ENCODE peak calls at places on chromosomes 13 and 19, in six cellular contexts. One of them, this sample, is unnamed.

GRCh38 chr13:92658293-92658692 is 568.3 kb upstream of the GPC6 start:
- ATAC-seq in CD4-positive, alpha-beta T cell: no peak
- ATAC-seq in pancreas: no peak
- ATAC-seq in GM12878: no peak
- ATAC-seq in body of pancreas: no peak
- ATAC-seq in psoas muscle: no peak
- ATAC-seq in this sample: no peak

GRCh38 chr13:109479991-109480696 is 306.2 kb downstream of the IRS2 start:
- ATAC-seq in GM12878: no peak
- ATAC-seq in psoas muscle: no peak
- ATAC-seq in body of pancreas: peak
- ATAC-seq in pancreas: peak
- ATAC-seq in CD4-positive, alpha-beta T cell: no peak
- ATAC-seq in this sample: no peak

GRCh38 chr13:113058129-113058987 is 47.2 kb upstream of the F7 start:
- ATAC-seq in CD4-positive, alpha-beta T cell: no peak
- ATAC-seq in psoas muscle: no peak
- ATAC-seq in GM12878: no peak
- ATAC-seq in body of pancreas: no peak
- ATAC-seq in pancreas: no peak
- ATAC-seq in this sample: no peak

GRCh38 chr19:33267706-33268105 is 34.6 kb downstream of the CEBPA start:
- ATAC-seq in psoas muscle: no peak
- ATAC-seq in CD4-positive, alpha-beta T cell: no peak
- ATAC-seq in body of pancreas: no peak
- ATAC-seq in GM12878: peak
- ATAC-seq in pancreas: no peak
- ATAC-seq in this sample: no peak

GRCh38 chr19:29092712-29093552 is 120.0 kb downstream of the UQCRFS1 start:
- ATAC-seq in psoas muscle: no peak
- ATAC-seq in GM12878: no peak
- ATAC-seq in CD4-positive, alpha-beta T cell: no peak
- ATAC-seq in body of pancreas: no peak
- ATAC-seq in pancreas: peak
- ATAC-seq in this sample: peak

GRCh38 chr19:13850910-13851753 is 25.8 kb upstream of the NANOS3 start:
- ATAC-seq in GM12878: no peak
- ATAC-seq in CD4-positive, alpha-beta T cell: no peak
- ATAC-seq in pancreas: peak
- ATAC-seq in psoas muscle: peak
- ATAC-seq in body of pancreas: peak
- ATAC-seq in this sample: peak

GRCh38 chr19:51572415-51572814 is 1.3 kb downstream of the ZNF175 start:
- ATAC-seq in psoas muscle: no peak
- ATAC-seq in body of pancreas: no peak
- ATAC-seq in CD4-positive, alpha-beta T cell: no peak
- ATAC-seq in GM12878: peak
- ATAC-seq in pancreas: no peak
- ATAC-seq in this sample: no peak

GRCh38 chr13:111401151-111401550 is 80.7 kb downstream of the TEX29 start:
- ATAC-seq in psoas muscle: no peak
- ATAC-seq in pancreas: no peak
- ATAC-seq in GM12878: no peak
- ATAC-seq in body of pancreas: no peak
- ATAC-seq in CD4-positive, alpha-beta T cell: no peak
- ATAC-seq in this sample: no peak

GRCh38 chr13:49029570-49029969 is 53.9 kb downstream of the FNDC3A start:
- ATAC-seq in pancreas: no peak
- ATAC-seq in CD4-positive, alpha-beta T cell: no peak
- ATAC-seq in body of pancreas: no peak
- ATAC-seq in GM12878: peak
- ATAC-seq in psoas muscle: no peak
- ATAC-seq in this sample: no peak

GRCh38 chr13:24307211-24308067 is 1.9 kb upstream of the C1QTNF9 start:
- ATAC-seq in pancreas: peak
- ATAC-seq in CD4-positive, alpha-beta T cell: peak
- ATAC-seq in psoas muscle: no peak
- ATAC-seq in body of pancreas: peak
- ATAC-seq in GM12878: no peak
- ATAC-seq in this sample: no peak

GRCh38 chr13:94824601-94825000 is 112.3 kb upstream of the SOX21 start:
- ATAC-seq in GM12878: no peak
- ATAC-seq in body of pancreas: no peak
- ATAC-seq in pancreas: no peak
- ATAC-seq in CD4-positive, alpha-beta T cell: no peak
- ATAC-seq in psoas muscle: no peak
- ATAC-seq in this sample: no peak

DNA sequence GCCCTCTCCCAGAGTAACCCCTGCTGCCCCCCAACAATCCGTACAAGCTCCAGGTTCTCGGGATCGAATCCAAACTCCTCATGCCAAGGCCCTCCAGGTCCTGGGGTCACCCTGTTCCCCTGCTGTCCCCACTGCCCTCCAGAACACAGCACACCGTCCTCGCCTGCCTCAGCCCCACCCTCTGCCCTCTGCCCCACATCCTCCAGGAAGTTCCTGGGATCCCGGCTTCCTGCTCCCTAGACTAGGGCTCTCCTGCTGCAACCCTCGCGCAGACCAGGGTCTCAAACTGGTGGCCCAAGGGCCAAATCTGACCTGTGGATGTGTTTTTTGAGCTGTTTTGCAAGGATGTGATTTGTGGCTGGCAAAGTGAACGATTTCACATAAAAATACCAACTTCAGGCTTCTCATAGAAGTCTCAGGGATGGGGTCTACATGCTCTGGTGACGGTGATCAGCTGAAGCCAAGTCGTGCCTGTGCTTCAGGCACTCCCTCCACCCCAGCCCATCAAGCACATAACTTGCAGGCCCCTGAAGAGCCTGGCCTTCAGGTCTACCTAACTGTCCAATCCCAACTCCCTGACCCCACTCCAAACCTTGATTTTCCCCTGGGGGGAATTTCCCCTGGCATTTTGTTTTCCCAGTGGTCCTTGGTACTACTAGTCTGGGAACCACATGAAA is 1.8 kb downstream of the RABAC1 start:
- ATAC-seq in body of pancreas: no peak
- ATAC-seq in psoas muscle: no peak
- ATAC-seq in pancreas: no peak
- ATAC-seq in CD4-positive, alpha-beta T cell: no peak
- ATAC-seq in GM12878: no peak
- ATAC-seq in this sample: no peak
- H3K27ac ChIP-seq in body of pancreas: peak
- H3K27ac ChIP-seq in psoas muscle: peak
- H3K27ac ChIP-seq in pancreas: peak
- H3K27ac ChIP-seq in CD4-positive, alpha-beta T cell: peak
- H3K27ac ChIP-seq in GM12878: no peak
- H3K27ac ChIP-seq in this sample: peak

DNA sequence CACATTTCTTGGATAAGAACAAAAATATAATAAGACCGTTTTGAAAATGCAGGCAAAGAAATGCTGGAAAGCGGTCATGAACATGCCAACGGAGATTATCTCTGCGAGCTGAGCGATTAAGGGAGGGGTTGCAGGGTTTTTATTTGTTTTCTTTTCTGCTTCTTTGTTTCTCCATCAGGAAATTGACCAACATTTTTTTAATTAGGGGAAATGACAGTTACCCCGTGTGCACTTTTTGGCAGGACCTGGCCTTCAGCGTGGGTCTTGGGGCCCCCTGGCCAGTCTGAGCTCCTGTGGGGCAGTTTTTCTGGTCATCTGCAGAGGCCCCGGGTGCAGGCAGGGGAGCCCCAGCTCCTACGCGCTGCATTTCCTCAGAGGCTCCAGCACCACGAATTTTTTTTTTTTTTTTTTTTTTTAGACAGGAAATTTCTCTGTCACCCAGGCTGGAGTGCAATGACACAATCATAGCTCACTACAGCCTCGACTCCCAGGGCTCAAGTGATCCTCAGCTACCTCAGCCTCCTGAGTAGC is 31.3 kb upstream of the HOMER3 start:
- ATAC-seq in psoas muscle: no peak
- ATAC-seq in CD4-positive, alpha-beta T cell: no peak
- ATAC-seq in pancreas: peak
- ATAC-seq in body of pancreas: no peak
- ATAC-seq in GM12878: no peak
- ATAC-seq in this sample: peak
- H3K27ac ChIP-seq in psoas muscle: peak
- H3K27ac ChIP-seq in CD4-positive, alpha-beta T cell: no peak
- H3K27ac ChIP-seq in pancreas: peak
- H3K27ac ChIP-seq in body of pancreas: peak
- H3K27ac ChIP-seq in GM12878: no peak
- H3K27ac ChIP-seq in this sample: peak

GRCh38 chr19:5784581-5785147 is at the start of gene PRR22:
- ATAC-seq in pancreas: no peak
- ATAC-seq in CD4-positive, alpha-beta T cell: peak
- ATAC-seq in body of pancreas: no peak
- ATAC-seq in GM12878: no peak
- ATAC-seq in psoas muscle: no peak
- ATAC-seq in this sample: no peak
- H3K27ac ChIP-seq in pancreas: no peak
- H3K27ac ChIP-seq in CD4-positive, alpha-beta T cell: no peak
- H3K27ac ChIP-seq in body of pancreas: no peak
- H3K27ac ChIP-seq in GM12878: no peak
- H3K27ac ChIP-seq in psoas muscle: no peak
- H3K27ac ChIP-seq in this sample: no peak

DNA sequence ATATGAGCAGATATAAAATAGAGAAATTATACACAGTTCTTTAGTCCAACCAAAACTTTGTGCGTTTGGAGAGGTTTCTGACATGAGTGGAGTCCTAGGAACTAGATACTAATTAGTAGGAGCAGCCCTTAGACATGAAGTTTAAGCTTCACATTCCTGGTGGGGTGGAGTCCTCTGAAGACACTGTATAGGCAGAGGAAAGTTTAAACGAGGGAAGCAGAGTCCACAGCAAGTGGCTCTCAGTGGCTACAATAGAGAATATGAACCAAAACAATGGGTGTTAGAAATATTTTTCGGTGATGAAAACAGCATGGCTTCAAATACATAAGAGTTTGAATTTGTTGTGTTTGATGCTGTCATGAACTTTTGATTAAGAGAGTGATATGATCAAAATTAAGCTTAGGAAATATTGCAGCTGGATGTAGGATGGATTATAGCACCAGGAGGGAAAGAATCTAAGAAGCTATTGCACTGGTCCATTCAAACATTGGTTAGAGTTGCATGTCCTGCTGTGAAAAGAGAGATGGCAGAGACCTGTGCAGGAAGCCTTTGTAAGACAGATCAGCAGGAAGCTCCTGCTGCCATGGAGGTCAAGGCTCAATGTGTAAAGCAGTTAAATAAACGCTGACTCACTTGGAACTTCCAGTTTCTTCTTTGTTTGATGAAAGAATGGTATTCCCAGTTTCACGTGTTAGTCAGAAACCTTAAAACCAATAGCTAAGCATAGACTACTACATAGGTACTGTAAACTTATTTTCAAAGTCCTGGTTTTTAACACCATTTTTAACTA is 175.2 kb downstream of the TDRD3 start:
- ATAC-seq in body of pancreas: no peak
- ATAC-seq in CD4-positive, alpha-beta T cell: no peak
- ATAC-seq in psoas muscle: no peak
- ATAC-seq in pancreas: no peak
- ATAC-seq in GM12878: no peak
- ATAC-seq in this sample: no peak
- H3K27ac ChIP-seq in body of pancreas: no peak
- H3K27ac ChIP-seq in CD4-positive, alpha-beta T cell: no peak
- H3K27ac ChIP-seq in psoas muscle: no peak
- H3K27ac ChIP-seq in pancreas: no peak
- H3K27ac ChIP-seq in GM12878: no peak
- H3K27ac ChIP-seq in this sample: no peak

GRCh38 chr13:97200081-97200942 is 21.8 kb upstream of the MBNL2 start:
- ATAC-seq in CD4-positive, alpha-beta T cell: no peak
- ATAC-seq in psoas muscle: no peak
- ATAC-seq in pancreas: no peak
- ATAC-seq in body of pancreas: no peak
- ATAC-seq in GM12878: no peak
- ATAC-seq in this sample: no peak

GRCh38 chr13:97202761-97203160 is 19.4 kb upstream of the MBNL2 start:
- ATAC-seq in body of pancreas: no peak
- ATAC-seq in CD4-positive, alpha-beta T cell: no peak
- ATAC-seq in pancreas: no peak
- ATAC-seq in GM12878: no peak
- ATAC-seq in psoas muscle: no peak
- ATAC-seq in this sample: no peak

GRCh38 chr13:97211357-97211756 is 10.8 kb upstream of the MBNL2 start:
- ATAC-seq in pancreas: no peak
- ATAC-seq in GM12878: no peak
- ATAC-seq in body of pancreas: no peak
- ATAC-seq in psoas muscle: no peak
- ATAC-seq in CD4-positive, alpha-beta T cell: no peak
- ATAC-seq in this sample: no peak

GRCh38 chr13:97205971-97206370 is 16.2 kb upstream of the MBNL2 start:
- ATAC-seq in CD4-positive, alpha-beta T cell: no peak
- ATAC-seq in pancreas: peak
- ATAC-seq in GM12878: no peak
- ATAC-seq in psoas muscle: no peak
- ATAC-seq in body of pancreas: no peak
- ATAC-seq in this sample: no peak

DNA sequence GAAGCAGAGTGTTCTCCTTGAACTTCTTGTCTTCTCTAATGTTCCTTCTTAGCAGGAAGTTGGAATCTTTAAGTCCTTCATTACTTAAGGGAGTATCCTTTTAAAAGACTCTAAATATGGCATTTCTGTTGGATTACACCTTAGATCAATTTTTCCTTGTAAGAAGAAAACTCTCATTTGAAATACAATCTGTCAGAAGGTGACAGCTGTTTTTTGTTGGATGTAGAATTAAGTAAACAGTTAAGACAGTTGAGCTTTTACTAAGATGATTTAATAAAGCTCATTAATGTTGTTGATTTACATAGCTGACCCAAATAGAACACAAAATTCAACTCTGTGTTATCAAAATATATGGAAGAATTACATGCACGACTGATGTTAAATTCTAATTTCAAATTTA is 16.7 kb upstream of the MBNL2 start:
- ATAC-seq in CD4-positive, alpha-beta T cell: no peak
- ATAC-seq in body of pancreas: no peak
- ATAC-seq in GM12878: no peak
- ATAC-seq in pancreas: no peak
- ATAC-seq in psoas muscle: no peak
- ATAC-seq in this sample: no peak
- H3K27ac ChIP-seq in CD4-positive, alpha-beta T cell: no peak
- H3K27ac ChIP-seq in body of pancreas: no peak
- H3K27ac ChIP-seq in GM12878: no peak
- H3K27ac ChIP-seq in pancreas: no peak
- H3K27ac ChIP-seq in psoas muscle: no peak
- H3K27ac ChIP-seq in this sample: no peak

DNA sequence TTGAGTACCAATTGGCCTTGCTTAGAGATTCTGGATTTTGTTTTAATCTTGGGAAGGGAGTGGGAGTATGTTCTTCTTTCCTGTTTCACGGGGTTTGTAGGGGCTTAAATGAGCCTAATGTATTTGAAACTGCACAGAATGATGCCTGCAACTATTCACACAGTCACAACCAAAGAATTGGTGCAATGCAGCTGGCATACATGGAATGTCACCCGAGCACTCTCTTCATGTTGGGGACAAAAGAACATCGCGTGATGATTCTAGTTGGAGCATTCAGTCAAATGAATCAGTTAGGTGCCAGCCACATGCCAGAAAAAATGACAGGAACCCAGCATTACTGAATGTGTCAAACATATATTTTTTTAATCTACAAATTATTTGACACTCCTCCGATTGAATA is 22.1 kb downstream of the STARD13 start:
- ATAC-seq in GM12878: no peak
- ATAC-seq in body of pancreas: no peak
- ATAC-seq in pancreas: no peak
- ATAC-seq in CD4-positive, alpha-beta T cell: no peak
- ATAC-seq in psoas muscle: peak
- ATAC-seq in this sample: no peak
- H3K27ac ChIP-seq in GM12878: no peak
- H3K27ac ChIP-seq in body of pancreas: no peak
- H3K27ac ChIP-seq in pancreas: no peak
- H3K27ac ChIP-seq in CD4-positive, alpha-beta T cell: no peak
- H3K27ac ChIP-seq in psoas muscle: no peak
- H3K27ac ChIP-seq in this sample: peak